ENCODE peak calls at places on chromosomes 2 and 18, in nine cellular contexts. One of them, this sample, is unnamed.

GRCh38 chr2:176109955-176110345 is 2.9 kb downstream of the HOXD11 start:
- DNase-seq in HL-60: no peak
- DNase-seq in activated T-helper 1 cell treated with anti-CD3 and anti-CD28 coated beads, Interleukin-12 subunit alpha, Interleukin-12 subunit beta, Interleukin-2, Interleukin-4 antibody, amounts not matched to agents 30 ng/mL and 10 ng/mL and 1 ng/mL, durations not matched to agents 14 hours and 24 hours and 36 hours: no peak
- DNase-seq in anterior cingulate cortex: no peak
- DNase-seq in kidney glomerular epithelial cell: no peak
- DNase-seq in MV-4-11: no peak
- DNase-seq in thyroid gland: no peak
- DNase-seq in dermis blood vessel endothelial cell: no peak
- DNase-seq in CD8-positive, alpha-beta memory T cell: no peak
- DNase-seq in this sample: no peak

GRCh38 chr2:28247326-28247725 is 145.3 kb upstream of the FOSL2 start:
- DNase-seq in HL-60: peak
- DNase-seq in activated T-helper 1 cell treated with anti-CD3 and anti-CD28 coated beads, Interleukin-12 subunit alpha, Interleukin-12 subunit beta, Interleukin-2, Interleukin-4 antibody, amounts not matched to agents 30 ng/mL and 10 ng/mL and 1 ng/mL, durations not matched to agents 14 hours and 24 hours and 36 hours: no peak
- DNase-seq in anterior cingulate cortex: no peak
- DNase-seq in kidney glomerular epithelial cell: no peak
- DNase-seq in MV-4-11: no peak
- DNase-seq in thyroid gland: no peak
- DNase-seq in dermis blood vessel endothelial cell: peak
- DNase-seq in CD8-positive, alpha-beta memory T cell: no peak
- DNase-seq in this sample: no peak

GRCh38 chr2:231900486-231900942 is 25.7 kb downstream of the NPPC start:
- DNase-seq in HL-60: peak
- DNase-seq in activated T-helper 1 cell treated with anti-CD3 and anti-CD28 coated beads, Interleukin-12 subunit alpha, Interleukin-12 subunit beta, Interleukin-2, Interleukin-4 antibody, amounts not matched to agents 30 ng/mL and 10 ng/mL and 1 ng/mL, durations not matched to agents 14 hours and 24 hours and 36 hours: peak
- DNase-seq in anterior cingulate cortex: peak
- DNase-seq in kidney glomerular epithelial cell: peak
- DNase-seq in MV-4-11: peak
- DNase-seq in thyroid gland: peak
- DNase-seq in dermis blood vessel endothelial cell: peak
- DNase-seq in CD8-positive, alpha-beta memory T cell: peak
- DNase-seq in this sample: peak

GRCh38 chr2:53498210-53498609 is 269.4 kb upstream of the CHAC2 start:
- DNase-seq in HL-60: no peak
- DNase-seq in activated T-helper 1 cell treated with anti-CD3 and anti-CD28 coated beads, Interleukin-12 subunit alpha, Interleukin-12 subunit beta, Interleukin-2, Interleukin-4 antibody, amounts not matched to agents 30 ng/mL and 10 ng/mL and 1 ng/mL, durations not matched to agents 14 hours and 24 hours and 36 hours: no peak
- DNase-seq in anterior cingulate cortex: no peak
- DNase-seq in kidney glomerular epithelial cell: peak
- DNase-seq in MV-4-11: no peak
- DNase-seq in thyroid gland: no peak
- DNase-seq in dermis blood vessel endothelial cell: no peak
- DNase-seq in CD8-positive, alpha-beta memory T cell: no peak
- DNase-seq in this sample: peak

GRCh38 chr2:35447210-35447609 is 908.4 kb upstream of the CRIM1 start:
- DNase-seq in HL-60: peak
- DNase-seq in activated T-helper 1 cell treated with anti-CD3 and anti-CD28 coated beads, Interleukin-12 subunit alpha, Interleukin-12 subunit beta, Interleukin-2, Interleukin-4 antibody, amounts not matched to agents 30 ng/mL and 10 ng/mL and 1 ng/mL, durations not matched to agents 14 hours and 24 hours and 36 hours: no peak
- DNase-seq in anterior cingulate cortex: no peak
- DNase-seq in kidney glomerular epithelial cell: no peak
- DNase-seq in MV-4-11: peak
- DNase-seq in thyroid gland: no peak
- DNase-seq in dermis blood vessel endothelial cell: no peak
- DNase-seq in CD8-positive, alpha-beta memory T cell: no peak
- DNase-seq in this sample: no peak

GRCh38 chr2:30690126-30690561 is 117.1 kb downstream of the CAPN13 start:
- DNase-seq in HL-60: no peak
- DNase-seq in activated T-helper 1 cell treated with anti-CD3 and anti-CD28 coated beads, Interleukin-12 subunit alpha, Interleukin-12 subunit beta, Interleukin-2, Interleukin-4 antibody, amounts not matched to agents 30 ng/mL and 10 ng/mL and 1 ng/mL, durations not matched to agents 14 hours and 24 hours and 36 hours: no peak
- DNase-seq in anterior cingulate cortex: no peak
- DNase-seq in kidney glomerular epithelial cell: no peak
- DNase-seq in MV-4-11: no peak
- DNase-seq in thyroid gland: no peak
- DNase-seq in dermis blood vessel endothelial cell: no peak
- DNase-seq in CD8-positive, alpha-beta memory T cell: no peak
- DNase-seq in this sample: no peak

GRCh38 chr2:241496904-241497877 is 11.2 kb downstream of the STK25 start:
- DNase-seq in HL-60: no peak
- DNase-seq in activated T-helper 1 cell treated with anti-CD3 and anti-CD28 coated beads, Interleukin-12 subunit alpha, Interleukin-12 subunit beta, Interleukin-2, Interleukin-4 antibody, amounts not matched to agents 30 ng/mL and 10 ng/mL and 1 ng/mL, durations not matched to agents 14 hours and 24 hours and 36 hours: no peak
- DNase-seq in anterior cingulate cortex: no peak
- DNase-seq in kidney glomerular epithelial cell: no peak
- DNase-seq in MV-4-11: no peak
- DNase-seq in thyroid gland: no peak
- DNase-seq in dermis blood vessel endothelial cell: no peak
- DNase-seq in CD8-positive, alpha-beta memory T cell: no peak
- DNase-seq in this sample: no peak

GRCh38 chr2:7849531-7849930 is 832.3 kb upstream of the ID2 start:
- DNase-seq in HL-60: no peak
- DNase-seq in activated T-helper 1 cell treated with anti-CD3 and anti-CD28 coated beads, Interleukin-12 subunit alpha, Interleukin-12 subunit beta, Interleukin-2, Interleukin-4 antibody, amounts not matched to agents 30 ng/mL and 10 ng/mL and 1 ng/mL, durations not matched to agents 14 hours and 24 hours and 36 hours: no peak
- DNase-seq in anterior cingulate cortex: no peak
- DNase-seq in kidney glomerular epithelial cell: no peak
- DNase-seq in MV-4-11: no peak
- DNase-seq in thyroid gland: no peak
- DNase-seq in dermis blood vessel endothelial cell: no peak
- DNase-seq in CD8-positive, alpha-beta memory T cell: no peak
- DNase-seq in this sample: no peak

GRCh38 chr2:200095436-200095835 is 140.1 kb downstream of the MAIP1 start:
- DNase-seq in HL-60: no peak
- DNase-seq in activated T-helper 1 cell treated with anti-CD3 and anti-CD28 coated beads, Interleukin-12 subunit alpha, Interleukin-12 subunit beta, Interleukin-2, Interleukin-4 antibody, amounts not matched to agents 30 ng/mL and 10 ng/mL and 1 ng/mL, durations not matched to agents 14 hours and 24 hours and 36 hours: no peak
- DNase-seq in anterior cingulate cortex: no peak
- DNase-seq in kidney glomerular epithelial cell: no peak
- DNase-seq in MV-4-11: no peak
- DNase-seq in thyroid gland: no peak
- DNase-seq in dermis blood vessel endothelial cell: no peak
- DNase-seq in CD8-positive, alpha-beta memory T cell: no peak
- DNase-seq in this sample: no peak

GRCh38 chr18:80172056-80172455 is 63.0 kb downstream of the ADNP2 start:
- DNase-seq in HL-60: no peak
- DNase-seq in activated T-helper 1 cell treated with anti-CD3 and anti-CD28 coated beads, Interleukin-12 subunit alpha, Interleukin-12 subunit beta, Interleukin-2, Interleukin-4 antibody, amounts not matched to agents 30 ng/mL and 10 ng/mL and 1 ng/mL, durations not matched to agents 14 hours and 24 hours and 36 hours: no peak
- DNase-seq in anterior cingulate cortex: no peak
- DNase-seq in kidney glomerular epithelial cell: no peak
- DNase-seq in MV-4-11: no peak
- DNase-seq in thyroid gland: no peak
- DNase-seq in dermis blood vessel endothelial cell: no peak
- DNase-seq in CD8-positive, alpha-beta memory T cell: no peak
- DNase-seq in this sample: no peak

GRCh38 chr2:223235986-223236385 is 184.0 kb downstream of the KCNE4 start:
- DNase-seq in HL-60: no peak
- DNase-seq in activated T-helper 1 cell treated with anti-CD3 and anti-CD28 coated beads, Interleukin-12 subunit alpha, Interleukin-12 subunit beta, Interleukin-2, Interleukin-4 antibody, amounts not matched to agents 30 ng/mL and 10 ng/mL and 1 ng/mL, durations not matched to agents 14 hours and 24 hours and 36 hours: no peak
- DNase-seq in anterior cingulate cortex: no peak
- DNase-seq in kidney glomerular epithelial cell: peak
- DNase-seq in MV-4-11: no peak
- DNase-seq in thyroid gland: no peak
- DNase-seq in dermis blood vessel endothelial cell: no peak
- DNase-seq in CD8-positive, alpha-beta memory T cell: no peak
- DNase-seq in this sample: no peak

GRCh38 chr2:72813841-72814240 is 12.0 kb downstream of the EXOC6B start:
- DNase-seq in HL-60: no peak
- DNase-seq in activated T-helper 1 cell treated with anti-CD3 and anti-CD28 coated beads, Interleukin-12 subunit alpha, Interleukin-12 subunit beta, Interleukin-2, Interleukin-4 antibody, amounts not matched to agents 30 ng/mL and 10 ng/mL and 1 ng/mL, durations not matched to agents 14 hours and 24 hours and 36 hours: no peak
- DNase-seq in anterior cingulate cortex: no peak
- DNase-seq in kidney glomerular epithelial cell: no peak
- DNase-seq in MV-4-11: no peak
- DNase-seq in thyroid gland: no peak
- DNase-seq in dermis blood vessel endothelial cell: peak
- DNase-seq in CD8-positive, alpha-beta memory T cell: no peak
- DNase-seq in this sample: no peak

GRCh38 chr2:62382122-62382521 is 123.9 kb downstream of the TMEM17 start:
- DNase-seq in HL-60: no peak
- DNase-seq in activated T-helper 1 cell treated with anti-CD3 and anti-CD28 coated beads, Interleukin-12 subunit alpha, Interleukin-12 subunit beta, Interleukin-2, Interleukin-4 antibody, amounts not matched to agents 30 ng/mL and 10 ng/mL and 1 ng/mL, durations not matched to agents 14 hours and 24 hours and 36 hours: no peak
- DNase-seq in anterior cingulate cortex: no peak
- DNase-seq in kidney glomerular epithelial cell: no peak
- DNase-seq in MV-4-11: no peak
- DNase-seq in thyroid gland: no peak
- DNase-seq in dermis blood vessel endothelial cell: peak
- DNase-seq in CD8-positive, alpha-beta memory T cell: no peak
- DNase-seq in this sample: peak